ENCODE peak calls at places on chromosomes 4 and X, in five cellular contexts. B, H, F, N and A are unnamed samples.

GRCh38 chr4:154954117-154954516 is 173.0 kb downstream of the RBM46 start:
- DNase-seq in H (no peak), N (no peak), F (no peak), B (no peak), A (no peak)

GRCh38 chr4:111697176-111697962 is 447.9 kb upstream of the FAM241A start:
- DNase-seq in N (no peak), B (no peak), F (no peak), H (no peak), A (no peak)

GRCh38 chr4:7737752-7738457 is 201.8 kb downstream of the AFAP1 start:
- DNase-seq in B (no peak), H (no peak), N (no peak), F (no peak), A (no peak)

GRCh38 chrX:74293343-74293946 is 10.5 kb upstream of the ZCCHC13 start:
- DNase-seq in N (peak), F (peak), B (peak), H (peak), A (peak)

GRCh38 chrX:70479197-70479969 is 34.7 kb downstream of the DLG3 start:
- DNase-seq in H (no peak), F (no peak), B (no peak), N (no peak), A (no peak)

GRCh38 chrX:15160558-15160957 is 109.3 kb downstream of the ASB9 start:
- DNase-seq in N (no peak), H (no peak), F (no peak), B (no peak), A (no peak)

GRCh38 chr4:143514432-143514831 is 930 bp downstream of the SMARCA5 start:
- DNase-seq in H (no peak), N (peak), B (peak), F (peak), A (peak)

GRCh38 chrX:104281564-104281963 is 26.8 kb upstream of the ESX1 start:
- DNase-seq in B (no peak), H (no peak), F (no peak), N (no peak), A (no peak)

GRCh38 chr4:174828845-174829701 is at the start of gene GLRA3:
- DNase-seq in H (no peak), B (peak), N (no peak), F (no peak), A (no peak)

GRCh38 chrX:153944140-153944799 is at the start of gene RENBP:
- DNase-seq in N (peak), F (no peak), H (no peak), B (no peak), A (no peak)

GRCh38 chrX:24282381-24283121 is 31.3 kb downstream of the SUPT20HL2 start:
- DNase-seq in B (no peak), H (no peak), F (peak), N (no peak), A (no peak)

GRCh38 chr4:6282247-6282646 is 12.6 kb downstream of the WFS1 start:
- DNase-seq in N (no peak), H (no peak), B (no peak), F (no peak), A (no peak)

GRCh38 chrX:27889878-27890277 is 82.1 kb downstream of the MAGEB10 start:
- DNase-seq in B (no peak), N (no peak), H (no peak), F (no peak), A (no peak)

GRCh38 chr4:80045831-80046230 is 27.2 kb downstream of the ANTXR2 start:
- DNase-seq in B (no peak), F (no peak), N (no peak), H (no peak), A (no peak)

GRCh38 chr4:80027611-80028010 is 45.4 kb downstream of the ANTXR2 start:
- DNase-seq in F (no peak), B (no peak), H (no peak), N (no peak), A (no peak)

GRCh38 chr4:174318829-174319764 is 35.4 kb downstream of the CEP44 start:
- DNase-seq in H (no peak), N (no peak), F (no peak), B (no peak), A (no peak)

GRCh38 chr4:182293836-182294235 is 50.6 kb downstream of the TENM3 start:
- DNase-seq in H (no peak), N (no peak), F (no peak), B (no peak), A (no peak)

GRCh38 chr4:78749972-78750727 is 26.0 kb upstream of the BMP2K start:
- DNase-seq in B (no peak), H (no peak), N (no peak), F (no peak), A (no peak)
- TF ChIP-seq CTCF in B (no peak), H (no peak), N (no peak), F (no peak), A (no peak)

GRCh38 chrX:155874571-155875244 is 6.4 kb upstream of the VAMP7 start:
- DNase-seq in N (peak), F (no peak), B (no peak), H (no peak), A (no peak)
- H3K4me3 ChIP-seq in N (peak), F (no peak), B (no peak), H (no peak), A (peak)

DNA sequence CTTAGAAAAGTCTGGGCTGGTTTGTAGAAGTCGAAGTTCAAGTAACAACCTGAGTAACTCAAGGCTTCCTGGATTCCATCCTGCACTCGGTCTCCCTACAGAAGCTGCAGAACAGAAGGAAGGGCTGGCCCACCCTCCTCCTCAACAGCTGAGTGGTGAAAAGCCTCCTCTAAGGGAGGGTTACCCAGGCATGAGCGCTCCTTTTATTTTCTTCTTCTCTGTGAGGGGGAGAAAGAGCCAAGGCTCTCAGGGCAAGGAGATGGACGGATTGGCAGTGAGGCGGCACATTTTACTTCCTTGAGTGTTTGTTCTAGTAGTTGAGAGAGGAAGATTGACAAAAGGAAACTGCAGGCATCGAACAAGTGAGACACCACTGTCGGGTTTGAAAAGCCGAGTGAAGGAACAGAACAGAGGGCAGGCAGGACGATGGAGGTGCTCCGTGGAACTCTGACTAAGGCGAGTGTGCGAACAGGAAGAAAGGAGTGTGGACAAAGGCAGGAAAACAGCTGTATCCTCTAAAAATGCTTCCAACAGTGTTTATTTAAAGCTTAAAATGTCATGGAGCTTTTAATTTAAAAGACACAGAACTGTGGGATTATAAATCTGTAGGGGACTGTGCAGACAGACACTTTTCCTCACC is 38.4 kb upstream of the STS start:
- DNase-seq in B (no peak), N (no peak), H (no peak), F (no peak), A (no peak)
- H3K27ac ChIP-seq in B (no peak), N (peak), H (no peak), F (no peak), A (no peak)

DNA sequence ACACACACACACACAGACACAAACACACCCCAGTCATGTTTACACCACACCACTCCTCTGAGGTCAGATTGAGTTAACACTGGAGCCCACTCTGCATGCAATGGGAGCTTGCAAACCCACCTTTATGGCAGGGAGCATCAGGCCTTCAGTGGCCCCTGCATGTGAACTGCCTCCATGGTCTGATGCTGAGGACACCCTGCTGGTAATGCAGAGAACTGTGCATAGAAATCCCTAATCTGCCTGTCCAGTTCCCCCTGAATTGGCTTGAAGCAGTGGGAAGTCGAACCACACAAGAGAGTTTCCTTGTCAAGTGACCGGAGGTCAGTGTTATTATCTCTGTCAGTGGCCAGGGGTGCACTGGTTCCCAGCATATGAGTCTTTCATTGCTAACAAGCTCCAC is 59.8 kb downstream of the ANOS1 start:
- DNase-seq in B (no peak), N (no peak), F (no peak), H (no peak), A (no peak)
- TF ChIP-seq CTCF in B (no peak), N (no peak), F (no peak), H (no peak), A (no peak)

GRCh38 chr4:99402765-99403164 is 32.4 kb downstream of the ADH7 start:
- DNase-seq in H (no peak), B (no peak), F (no peak), N (no peak), A (no peak)

GRCh38 chr4:99408346-99408745 is 26.8 kb downstream of the ADH7 start:
- DNase-seq in F (no peak), B (no peak), H (no peak), N (no peak), A (no peak)

GRCh38 chr4:99403380-99404194 is 31.6 kb downstream of the ADH7 start:
- DNase-seq in N (no peak), F (no peak), H (no peak), B (no peak), A (no peak)

GRCh38 chr4:99404595-99405287 is 30.4 kb downstream of the ADH7 start:
- DNase-seq in F (no peak), B (no peak), H (no peak), N (no peak), A (no peak)

DNA sequence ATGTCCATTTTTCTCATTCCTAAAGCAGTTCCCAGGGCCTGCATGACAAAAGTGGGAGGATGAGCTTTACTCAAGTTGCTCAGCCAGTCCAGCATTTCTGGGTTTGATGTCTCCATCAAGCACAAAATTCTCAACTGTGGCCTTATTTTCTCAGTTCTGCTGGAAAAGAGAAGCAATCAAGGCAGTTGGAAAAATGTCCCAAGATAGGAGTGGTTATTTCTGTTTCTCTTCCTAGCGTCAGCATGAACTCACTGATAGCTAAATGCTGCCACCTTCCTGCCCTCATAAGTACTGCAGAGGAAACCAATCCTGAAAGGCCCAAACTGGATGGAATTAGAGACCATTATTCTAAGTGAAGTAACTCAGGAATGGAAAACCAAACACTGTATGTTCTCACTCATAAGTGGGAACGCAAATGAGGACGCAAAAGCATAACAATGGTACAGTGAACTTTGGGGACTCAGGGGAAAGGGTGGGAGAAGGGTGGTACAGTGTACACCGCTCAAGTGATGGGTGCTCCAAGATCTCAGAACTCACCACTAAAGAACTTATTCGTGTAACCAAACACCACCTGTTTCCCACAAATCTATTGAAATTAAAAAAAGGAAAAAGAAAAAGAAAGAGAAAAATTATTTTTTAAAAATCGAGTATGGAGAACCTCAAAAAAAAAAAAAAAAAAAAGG is 29.6 kb downstream of the ADH7 start:
- DNase-seq in B (peak), N (peak), F (peak), H (peak), A (no peak)
- H3K4me3 ChIP-seq in B (no peak), N (no peak), F (no peak), H (no peak), A (no peak)

DNA sequence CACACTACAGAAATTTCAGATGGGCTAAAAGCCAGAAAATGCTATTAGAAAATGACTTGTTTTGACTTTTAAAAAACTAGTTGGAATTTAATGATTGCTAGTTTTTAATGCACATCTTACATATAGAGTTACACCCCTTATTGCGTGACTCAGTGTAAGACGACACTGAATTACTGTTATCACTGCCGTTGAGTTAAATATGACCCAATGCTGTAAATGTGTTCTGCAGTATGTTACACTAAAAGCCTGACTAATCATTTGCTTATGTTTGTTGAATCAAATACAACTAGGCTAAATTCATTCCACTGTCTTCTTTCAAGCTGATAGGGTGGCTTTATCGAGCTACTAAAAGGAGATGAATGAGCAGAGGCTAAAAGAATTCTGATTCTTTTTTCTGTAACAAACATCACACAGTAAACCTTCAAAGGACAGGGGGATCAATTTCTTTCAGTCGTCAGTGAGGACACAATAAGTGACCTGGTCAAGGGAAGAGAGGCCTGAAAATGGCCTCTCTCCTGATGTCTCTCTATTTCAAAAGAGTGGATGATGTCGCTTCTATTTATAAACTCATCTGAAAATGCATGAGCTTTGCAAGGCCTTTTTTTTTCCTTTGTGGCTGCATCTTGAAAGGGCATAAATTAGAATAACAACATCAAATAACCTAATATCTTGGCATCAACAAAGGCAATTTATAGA is 142.2 kb upstream of the KCNIP4 start:
- DNase-seq in B (no peak), F (no peak), H (no peak), N (no peak), A (no peak)
- H3K27ac ChIP-seq in B (no peak), F (no peak), H (no peak), N (no peak), A (no peak)

DNA sequence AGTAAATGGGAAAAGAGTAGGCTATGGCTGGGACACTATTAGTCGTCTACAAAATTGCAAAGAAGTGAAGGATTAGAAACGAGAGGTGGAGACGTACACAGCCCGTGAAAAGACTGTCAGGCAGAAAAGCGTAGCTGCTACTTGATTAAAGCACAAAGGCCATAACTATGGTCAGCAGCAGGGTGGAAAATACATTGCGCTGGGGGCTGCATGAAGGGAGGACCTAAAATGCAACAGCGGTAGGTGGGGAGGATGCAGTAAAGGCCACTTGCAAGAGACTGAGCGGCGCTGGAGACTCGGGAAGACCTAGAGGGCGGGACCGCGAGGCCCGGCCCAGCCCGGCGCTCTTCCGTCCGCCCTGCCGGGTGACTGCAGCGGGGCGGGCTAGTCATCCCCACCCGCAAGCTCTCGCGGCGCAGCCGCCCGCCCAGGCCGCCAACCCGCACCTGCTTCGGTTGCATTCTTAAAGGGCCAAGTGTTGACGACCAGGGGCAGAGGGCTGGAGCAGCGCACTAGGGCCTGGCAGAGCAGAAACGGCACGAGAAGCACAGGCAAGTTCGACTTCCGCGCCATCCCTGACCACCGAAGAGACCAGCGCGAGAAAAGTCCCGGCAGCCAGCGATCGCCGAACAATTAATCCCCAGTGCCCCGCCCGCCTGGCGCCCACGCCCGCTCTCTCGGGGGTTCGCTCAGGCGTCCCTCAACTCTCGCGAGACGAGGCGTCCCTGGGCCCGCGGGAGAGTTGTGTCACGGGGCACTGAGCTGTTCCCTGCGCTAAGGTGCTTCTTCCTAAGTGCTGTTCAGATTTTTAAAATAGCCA is at the start of gene AGA:
- DNase-seq in F (peak), B (peak), H (peak), N (peak), A (peak)
- TF ChIP-seq CTCF in F (no peak), B (no peak), H (no peak), N (no peak), A (no peak)

GRCh38 chr4:64394469-64394868 is 14.8 kb downstream of the TECRL start:
- DNase-seq in H (no peak), F (no peak), B (no peak), N (no peak), A (no peak)
- H3K4me3 ChIP-seq in H (no peak), F (no peak), B (no peak), N (no peak), A (no peak)

GRCh38 chr4:17230727-17231126 is 281.2 kb downstream of the QDPR start:
- DNase-seq in N (no peak), H (no peak), F (no peak), B (no peak), A (no peak)

GRCh38 chr4:17238633-17239032 is 273.3 kb downstream of the QDPR start:
- DNase-seq in H (no peak), F (no peak), B (no peak), N (no peak), A (no peak)

GRCh38 chr4:17234678-17235077 is 277.2 kb downstream of the QDPR start:
- DNase-seq in N (no peak), H (no peak), F (no peak), B (no peak), A (no peak)

GRCh38 chr4:17236686-17237085 is 275.2 kb downstream of the QDPR start:
- DNase-seq in B (no peak), N (no peak), H (no peak), F (no peak), A (no peak)

GRCh38 chr4:17232575-17233253 is 279.2 kb downstream of the QDPR start:
- DNase-seq in F (peak), N (peak), B (peak), H (peak), A (no peak)
- H3K27ac ChIP-seq in F (peak), N (peak), B (peak), H (peak), A (peak)